ENCODE peak calls at places on chromosomes 4 and X, in eight cellular contexts. L is osteocyte, Z is type B pancreatic cell, C is astrocyte of the spinal cord, Q is GM12865, A is SK-N-SH, F is foreskin fibroblast, O is breast epithelium. T is an unnamed sample.

GRCh38 chr4:73836373-73837269 is at the start of gene CXCL6:
- DNase-seq in L (peak), Z (no peak), C (peak), Q (no peak), A (no peak), F (peak), O (no peak), T (no peak)

GRCh38 chrX:134459683-134460004 is 321 bp upstream of the HPRT1 start:
- DNase-seq in L (no peak), Z (no peak), C (no peak), Q (no peak), A (no peak), F (no peak), O (no peak), T (no peak)

GRCh38 chrX:7083468-7084396 is 63.8 kb upstream of the STS start:
- DNase-seq in L (no peak), Z (no peak), C (peak), Q (peak), A (no peak), F (peak), O (peak), T (no peak)

GRCh38 chr4:40316333-40316781 is 18.8 kb upstream of the CHRNA9 start:
- DNase-seq in L (no peak), Z (no peak), C (peak), Q (peak), A (no peak), F (peak), O (no peak), T (no peak)

GRCh38 chr4:81724925-81725329 is 253.2 kb upstream of the RASGEF1B start:
- DNase-seq in L (no peak), Z (no peak), C (no peak), Q (peak), A (no peak), F (no peak), O (no peak), T (no peak)

GRCh38 chr4:153962311-153963039 is 173.6 kb upstream of the SFRP2 start:
- DNase-seq in L (no peak), Z (no peak), C (no peak), Q (peak), A (no peak), F (no peak), O (no peak), T (no peak)

GRCh38 chr4:137532869-137533236 is 559 bp upstream of the PCDH18 start:
- DNase-seq in L (no peak), Z (no peak), C (peak), Q (peak), A (no peak), F (peak), O (no peak), T (no peak)

GRCh38 chr4:76692761-76693160 is 205.2 kb downstream of the SOWAHB start:
- DNase-seq in L (no peak), Z (no peak), C (no peak), Q (no peak), A (no peak), F (no peak), O (no peak), T (no peak)

GRCh38 chr4:106690487-106690886 is 321.9 kb upstream of the GIMD1 start:
- DNase-seq in L (no peak), Z (no peak), C (peak), Q (no peak), A (no peak), F (peak), O (no peak), T (no peak)

GRCh38 chrX:30190426-30190825 is 24.9 kb upstream of the MAGEB2 start:
- DNase-seq in L (no peak), Z (no peak), C (no peak), Q (no peak), A (no peak), F (no peak), O (no peak), T (no peak)

GRCh38 chr4:169361741-169362140 is 91.0 kb upstream of the SH3RF1 start:
- DNase-seq in L (no peak), Z (no peak), C (no peak), Q (no peak), A (no peak), F (no peak), O (no peak), T (no peak)

GRCh38 chr4:58603951-58604350 is 1493.8 kb upstream of the IGFBP7 start:
- DNase-seq in L (no peak), Z (no peak), C (no peak), Q (no peak), A (no peak), F (no peak), O (no peak), T (no peak)

GRCh38 chrX:69365349-69365748 is 138.8 kb upstream of the NALF2 start:
- DNase-seq in L (no peak), Z (no peak), C (no peak), Q (no peak), A (no peak), F (no peak), O (no peak), T (no peak)

GRCh38 chr4:4386736-4387392 is at the start of gene NSG1:
- DNase-seq in L (no peak), Z (peak), C (peak), Q (peak), A (no peak), F (peak), O (no peak), T (peak)

GRCh38 chr4:139556735-139557505 is 901 bp upstream of the SETD7 start:
- DNase-seq in L (peak), Z (no peak), C (peak), Q (peak), A (peak), F (peak), O (peak), T (peak)

GRCh38 chrX:13126785-13127184 is 82.4 kb upstream of the FAM9C start:
- DNase-seq in L (no peak), Z (no peak), C (no peak), Q (no peak), A (peak), F (no peak), O (no peak), T (no peak)

GRCh38 chr4:23237771-23238170 is 545.0 kb downstream of the GBA3 start:
- DNase-seq in L (no peak), Z (no peak), C (no peak), Q (no peak), A (peak), F (peak), O (no peak), T (no peak)

GRCh38 chrX:100928660-100929613 is at the start of gene XKRX:
- DNase-seq in L (no peak), Z (peak), C (peak), Q (peak), A (peak), F (peak), O (peak), T (peak)

GRCh38 chr4:55272576-55272975 is 73.5 kb upstream of the SRD5A3 start:
- DNase-seq in L (no peak), Z (no peak), C (no peak), Q (no peak), A (no peak), F (no peak), O (no peak), T (no peak)

GRCh38 chrX:40098264-40099045 is 697 bp upstream of the BCOR start:
- DNase-seq in L (no peak), Z (no peak), C (peak), Q (peak), A (peak), F (peak), O (no peak), T (no peak)

GRCh38 chrX:29662101-29662500 is 553.3 kb upstream of the MAGEB2 start:
- DNase-seq in L (no peak), Z (no peak), C (peak), Q (no peak), A (no peak), F (peak), O (no peak), T (no peak)

GRCh38 chr4:75289843-75290616 is 224.2 kb downstream of the RCHY1 start:
- DNase-seq in L (no peak), Z (no peak), C (no peak), Q (peak), A (no peak), F (no peak), O (no peak), T (no peak)

GRCh38 chr4:101019941-101020401 is 327.4 kb downstream of the PPP3CA start:
- DNase-seq in L (no peak), Z (no peak), C (no peak), Q (peak), A (no peak), F (no peak), O (no peak), T (no peak)

GRCh38 chrX:103628386-103629290 is at the start of gene TCEAL1:
- DNase-seq in L (no peak), Z (no peak), C (peak), Q (peak), A (peak), F (peak), O (peak), T (peak)

GRCh38 chrX:136185409-136186022 is 38.2 kb downstream of the FHL1 start:
- DNase-seq in L (no peak), Z (no peak), C (no peak), Q (no peak), A (no peak), F (peak), O (no peak), T (no peak)

GRCh38 chrX:140053841-140054240 is 88.5 kb upstream of the CXorf66 start:
- DNase-seq in L (no peak), Z (no peak), C (no peak), Q (no peak), A (no peak), F (no peak), O (no peak), T (no peak)

GRCh38 chrX:113747274-113747973 is 836.5 kb upstream of the HTR2C start:
- DNase-seq in L (no peak), Z (no peak), C (no peak), Q (no peak), A (no peak), F (no peak), O (no peak), T (no peak)

GRCh38 chrX:113743069-113743468 is 840.8 kb upstream of the HTR2C start:
- DNase-seq in L (no peak), Z (no peak), C (no peak), Q (peak), A (no peak), F (no peak), O (no peak), T (no peak)

DNA sequence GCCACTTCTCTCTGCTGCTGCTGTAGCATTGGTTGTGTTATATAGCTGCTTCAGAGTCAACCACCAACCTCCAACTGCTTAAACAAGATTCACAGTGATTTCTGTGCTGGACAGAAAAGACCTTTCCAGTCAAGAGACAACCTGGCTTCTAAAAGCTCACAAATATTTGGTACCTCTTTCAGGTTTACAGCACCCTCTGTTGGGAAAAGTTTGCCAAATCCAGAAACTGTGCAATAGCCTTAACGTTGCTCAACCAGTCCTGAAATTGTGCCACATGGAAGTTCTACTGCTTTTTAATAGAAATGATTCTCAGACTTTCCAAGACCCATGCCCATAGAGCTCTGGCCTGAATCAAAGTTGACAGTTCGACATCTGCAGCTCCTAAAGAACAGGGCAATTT is 842.1 kb upstream of the HTR2C start:
- DNase-seq in L (no peak), Z (no peak), C (peak), Q (peak), A (peak), F (no peak), O (no peak), T (no peak)
- TF ChIP-seq CTCF in L (no peak), Z (peak), C (no peak), Q (no peak), A (peak), F (no peak), O (no peak), T (no peak)

GRCh38 chrX:138847930-138848329 is 136.4 kb upstream of the FGF13 start:
- DNase-seq in L (no peak), Z (no peak), C (peak), Q (no peak), A (no peak), F (peak), O (no peak), T (no peak)
- TF ChIP-seq CTCF in L (no peak), Z (peak), C (no peak), Q (no peak), A (no peak), F (peak), O (no peak), T (no peak)

GRCh38 chr4:121330180-121330665 is 50.6 kb downstream of the QRFPR start:
- DNase-seq in L (no peak), Z (no peak), C (no peak), Q (no peak), A (no peak), F (no peak), O (no peak), T (no peak)
- TF ChIP-seq CTCF in L (no peak), Z (no peak), C (no peak), Q (no peak), A (no peak), F (no peak), O (no peak), T (no peak)

GRCh38 chr4:17614416-17615299 is at the start of gene MED28:
- DNase-seq in L (peak), Z (peak), C (peak), Q (peak), A (peak), F (peak), O (peak), T (peak)
- TF ChIP-seq CTCF in L (no peak), Z (peak), C (peak), Q (peak), A (peak), F (no peak), O (peak), T (peak)

T was measured in mesothelial cell of epicardium.